ENCODE peak calls at places on chromosome 20, in nine cellular contexts. W is HCT116, J is A549, U is sigmoid colon, Q is IMR-90, A is heart left ventricle, L is GM12891, H is adrenal gland, C is tibial nerve. Y is an unnamed sample.

GRCh38 chr20:10735195-10735949 is 61.6 kb upstream of the JAG1 start:
- DNase-seq in W (no peak), J (no peak), U (no peak), Q (peak), A (no peak), L (no peak), H (no peak), C (no peak), Y (no peak)

GRCh38 chr20:59006864-59007757 is at the start of gene CTSZ:
- DNase-seq in W (no peak), J (peak), U (peak), Q (no peak), A (peak), L (peak), H (peak), C (no peak), Y (no peak)

GRCh38 chr20:17579369-17580039 is 9.6 kb downstream of the DSTN start:
- DNase-seq in W (no peak), J (no peak), U (no peak), Q (no peak), A (no peak), L (no peak), H (no peak), C (no peak), Y (no peak)

GRCh38 chr20:39849171-39849570 is 839.9 kb downstream of the MAFB start:
- DNase-seq in W (no peak), J (no peak), U (no peak), Q (no peak), A (no peak), L (no peak), H (no peak), C (no peak), Y (no peak)

GRCh38 chr20:37598101-37598530 is 70.4 kb upstream of the BLCAP start:
- DNase-seq in W (no peak), J (no peak), U (no peak), Q (no peak), A (no peak), L (no peak), H (no peak), C (no peak), Y (no peak)

GRCh38 chr20:59820204-59821041 is 113.0 kb downstream of the SYCP2 start:
- DNase-seq in W (no peak), J (no peak), U (no peak), Q (no peak), A (peak), L (no peak), H (no peak), C (peak), Y (no peak)

GRCh38 chr20:45345104-45345936 is 2.9 kb downstream of the SDC4 start:
- DNase-seq in W (no peak), J (no peak), U (no peak), Q (no peak), A (no peak), L (no peak), H (no peak), C (no peak), Y (no peak)

GRCh38 chr20:47175501-47175900 is 181.0 kb downstream of the ZMYND8 start:
- DNase-seq in W (no peak), J (no peak), U (no peak), Q (no peak), A (peak), L (no peak), H (peak), C (no peak), Y (no peak)

GRCh38 chr20:37383229-37383989 is 37.5 kb downstream of the SRC start:
- DNase-seq in W (peak), J (peak), U (peak), Q (peak), A (no peak), L (no peak), H (peak), C (no peak), Y (no peak)

GRCh38 chr20:50071039-50071888 is 41.7 kb downstream of the UBE2V1 start:
- DNase-seq in W (peak), J (peak), U (peak), Q (peak), A (peak), L (peak), H (peak), C (peak), Y (peak)

GRCh38 chr20:34300809-34301586 is 2.2 kb downstream of the AHCY start:
- DNase-seq in W (no peak), J (no peak), U (no peak), Q (no peak), A (peak), L (no peak), H (no peak), C (no peak), Y (no peak)

GRCh38 chr20:62416651-62417637 is 9.9 kb upstream of the CABLES2 start:
- DNase-seq in W (no peak), J (no peak), U (no peak), Q (no peak), A (no peak), L (no peak), H (no peak), C (no peak), Y (no peak)

GRCh38 chr20:34639755-34640222 is 37.1 kb downstream of the PIGU start:
- DNase-seq in W (no peak), J (no peak), U (no peak), Q (no peak), A (no peak), L (no peak), H (no peak), C (no peak), Y (no peak)

GRCh38 chr20:23245553-23246128 is 105.0 kb upstream of the NXT1 start:
- DNase-seq in W (no peak), J (peak), U (no peak), Q (peak), A (peak), L (peak), H (peak), C (peak), Y (no peak)

GRCh38 chr20:37416202-37417145 is 70.5 kb downstream of the SRC start:
- DNase-seq in W (no peak), J (no peak), U (no peak), Q (no peak), A (no peak), L (no peak), H (no peak), C (no peak), Y (no peak)

GRCh38 chr20:60115452-60115851 is 157.2 kb downstream of the CDH26 start:
- DNase-seq in W (no peak), J (no peak), U (no peak), Q (no peak), A (no peak), L (no peak), H (peak), C (peak), Y (no peak)

GRCh38 chr20:37898301-37899104 is 4.4 kb upstream of the VSTM2L start:
- DNase-seq in W (no peak), J (no peak), U (no peak), Q (peak), A (no peak), L (no peak), H (no peak), C (no peak), Y (no peak)

GRCh38 chr20:14882846-14883245 is 545.4 kb upstream of the FLRT3 start:
- DNase-seq in W (no peak), J (no peak), U (no peak), Q (no peak), A (no peak), L (no peak), H (no peak), C (no peak), Y (no peak)

GRCh38 chr20:10524034-10524476 is 89.0 kb downstream of the SLX4IP start:
- DNase-seq in W (no peak), J (no peak), U (peak), Q (peak), A (peak), L (no peak), H (peak), C (peak), Y (no peak)

GRCh38 chr20:59939879-59940128 is 301 bp downstream of the PPP1R3D start:
- DNase-seq in W (no peak), J (no peak), U (peak), Q (peak), A (peak), L (peak), H (peak), C (no peak), Y (no peak)

GRCh38 chr20:21609981-21610380 is 95.5 kb upstream of the PAX1 start:
- DNase-seq in W (no peak), J (no peak), U (no peak), Q (no peak), A (no peak), L (no peak), H (no peak), C (no peak), Y (no peak)

GRCh38 chr20:15496501-15497039 is 1076.7 kb downstream of the KIF16B start:
- DNase-seq in W (no peak), J (no peak), U (no peak), Q (no peak), A (no peak), L (no peak), H (no peak), C (no peak), Y (no peak)

GRCh38 chr20:63734946-63735858 is 1.3 kb upstream of the LIME1 start:
- DNase-seq in W (no peak), J (no peak), U (peak), Q (no peak), A (no peak), L (no peak), H (peak), C (no peak), Y (no peak)

GRCh38 chr20:48574383-48574782 is 253.4 kb downstream of the PREX1 start:
- DNase-seq in W (peak), J (peak), U (no peak), Q (no peak), A (no peak), L (no peak), H (no peak), C (no peak), Y (no peak)

GRCh38 chr20:39716796-39717341 is 754.7 kb downstream of the DHX35 start:
- DNase-seq in W (no peak), J (no peak), U (no peak), Q (no peak), A (no peak), L (no peak), H (no peak), C (no peak), Y (no peak)

GRCh38 chr20:63057133-63058117 is 50.7 kb upstream of the BHLHE23 start:
- DNase-seq in W (no peak), J (no peak), U (no peak), Q (no peak), A (no peak), L (no peak), H (no peak), C (no peak), Y (no peak)

GRCh38 chr20:1557605-1558004 is at the start of gene SIRPD:
- DNase-seq in W (no peak), J (no peak), U (no peak), Q (no peak), A (no peak), L (no peak), H (no peak), C (no peak), Y (no peak)

GRCh38 chr20:35773154-35773751 is 1.4 kb downstream of the PHF20 start:
- DNase-seq in W (no peak), J (peak), U (peak), Q (peak), A (peak), L (peak), H (peak), C (peak), Y (peak)

GRCh38 chr20:23391707-23392310 is 29.5 kb downstream of the NAPB start:
- DNase-seq in W (no peak), J (no peak), U (no peak), Q (no peak), A (no peak), L (no peak), H (no peak), C (no peak), Y (no peak)

GRCh38 chr20:22678678-22679077 is 94.3 kb upstream of the FOXA2 start:
- DNase-seq in W (no peak), J (no peak), U (no peak), Q (no peak), A (no peak), L (no peak), H (no peak), C (no peak), Y (no peak)

GRCh38 chr20:14197097-14197496 is 140.3 kb downstream of the FLRT3 start:
- DNase-seq in W (no peak), J (no peak), U (no peak), Q (peak), A (no peak), L (no peak), H (no peak), C (no peak), Y (no peak)

GRCh38 chr20:63073738-63074065 is 66.9 kb upstream of the BHLHE23 start:
- DNase-seq in W (no peak), J (no peak), U (peak), Q (no peak), A (no peak), L (no peak), H (no peak), C (no peak), Y (no peak)

GRCh38 chr20:59837623-59838394 is 95.6 kb downstream of the SYCP2 start:
- DNase-seq in W (no peak), J (no peak), U (no peak), Q (no peak), A (no peak), L (no peak), H (no peak), C (no peak), Y (no peak)

GRCh38 chr20:45919536-45919933 is 7.6 kb upstream of the PLTP start:
- DNase-seq in W (no peak), J (no peak), U (peak), Q (peak), A (peak), L (no peak), H (peak), C (peak), Y (no peak)

GRCh38 chr20:63939061-63939935 is 16.9 kb downstream of the UCKL1 start:
- DNase-seq in W (no peak), J (no peak), U (peak), Q (no peak), A (peak), L (no peak), H (no peak), C (no peak), Y (no peak)

GRCh38 chr20:50267041-50267865 is 76.6 kb downstream of the CEBPB start:
- DNase-seq in W (peak), J (peak), U (peak), Q (peak), A (no peak), L (no peak), H (peak), C (peak), Y (no peak)

GRCh38 chr20:13857304-13857703 is 72.5 kb downstream of the NDUFAF5 start:
- DNase-seq in W (no peak), J (no peak), U (no peak), Q (no peak), A (peak), L (no peak), H (peak), C (no peak), Y (no peak)

GRCh38 chr20:57501461-57502330 is 23.2 kb downstream of the CTCFL start:
- DNase-seq in W (no peak), J (no peak), U (no peak), Q (no peak), A (no peak), L (no peak), H (no peak), C (no peak), Y (no peak)

GRCh38 chr20:8194721-8195120 is 62.7 kb downstream of the PLCB1 start:
- DNase-seq in W (no peak), J (no peak), U (no peak), Q (peak), A (no peak), L (no peak), H (no peak), C (no peak), Y (no peak)

DNA sequence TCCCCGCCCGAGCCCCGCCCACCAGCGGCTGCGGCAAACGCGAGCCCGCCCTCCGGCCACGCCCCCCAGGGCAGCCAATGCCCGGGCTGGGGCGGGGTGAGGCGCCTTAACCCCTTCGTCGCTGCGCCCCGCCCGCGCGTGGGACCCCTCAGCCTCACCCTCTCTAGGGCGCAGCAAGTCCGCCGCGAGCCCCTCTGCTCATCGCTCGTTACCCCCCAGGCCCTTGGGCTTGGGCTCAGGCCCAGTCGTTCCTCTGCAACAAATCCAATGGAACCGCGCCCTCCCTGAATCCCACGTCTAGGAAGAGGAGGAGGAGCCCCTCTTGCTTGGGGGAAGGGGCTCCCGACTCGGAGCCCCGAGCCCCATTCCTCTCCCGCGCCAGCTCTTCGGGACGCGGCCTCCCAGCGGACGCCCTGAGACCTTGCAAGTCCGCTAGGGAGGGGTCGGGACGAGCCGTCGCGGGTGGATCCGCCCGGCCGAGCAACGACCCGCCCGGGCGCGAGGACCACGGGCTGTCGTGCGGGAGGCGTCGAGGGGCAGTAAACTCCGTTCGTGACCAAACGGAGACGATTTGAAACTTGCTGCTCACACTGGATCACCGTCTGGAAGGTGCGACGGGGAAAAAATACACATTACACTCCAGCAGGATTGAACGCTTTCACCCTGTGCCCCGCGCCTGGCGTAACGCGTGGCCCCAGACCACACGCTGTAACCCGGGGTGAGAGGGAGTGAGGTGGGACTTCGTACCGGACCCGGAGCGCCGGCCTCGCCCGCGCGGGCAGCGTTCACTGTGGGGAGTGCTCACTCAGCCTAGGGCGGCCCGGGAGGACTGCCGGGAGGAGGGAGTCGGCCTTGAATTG is 463 bp upstream of the LZTS3 start:
- DNase-seq in W (peak), J (peak), U (peak), Q (peak), A (peak), L (peak), H (peak), C (peak), Y (no peak)
- TF ChIP-seq POLR2A in W (peak), J (peak), U (no peak), Q (no peak), A (no peak), L (no peak), H (no peak), C (no peak), Y (no peak)

GRCh38 chr20:25040438-25040831 is 17.5 kb downstream of the ACSS1 start:
- DNase-seq in W (no peak), J (no peak), U (peak), Q (peak), A (peak), L (no peak), H (no peak), C (peak), Y (no peak)
- TF ChIP-seq POLR2A in W (no peak), J (no peak), U (no peak), Q (no peak), A (no peak), L (no peak), H (no peak), C (no peak), Y (no peak)

GRCh38 chr20:5119143-5119434 is 669 bp downstream of the PCNA start:
- DNase-seq in W (no peak), J (no peak), U (no peak), Q (no peak), A (no peak), L (no peak), H (no peak), C (no peak), Y (no peak)

GRCh38 chr20:5118220-5119142 is 1.3 kb downstream of the PCNA start:
- DNase-seq in W (no peak), J (peak), U (no peak), Q (no peak), A (no peak), L (no peak), H (no peak), C (no peak), Y (no peak)

GRCh38 chr20:5116875-5117274 is 2.9 kb downstream of the PCNA start:
- DNase-seq in W (no peak), J (no peak), U (no peak), Q (no peak), A (no peak), L (no peak), H (no peak), C (no peak), Y (no peak)

GRCh38 chr20:5120189-5120484 is 379 bp upstream of the PCNA start:
- DNase-seq in W (no peak), J (no peak), U (no peak), Q (no peak), A (no peak), L (no peak), H (no peak), C (no peak), Y (no peak)

DNA sequence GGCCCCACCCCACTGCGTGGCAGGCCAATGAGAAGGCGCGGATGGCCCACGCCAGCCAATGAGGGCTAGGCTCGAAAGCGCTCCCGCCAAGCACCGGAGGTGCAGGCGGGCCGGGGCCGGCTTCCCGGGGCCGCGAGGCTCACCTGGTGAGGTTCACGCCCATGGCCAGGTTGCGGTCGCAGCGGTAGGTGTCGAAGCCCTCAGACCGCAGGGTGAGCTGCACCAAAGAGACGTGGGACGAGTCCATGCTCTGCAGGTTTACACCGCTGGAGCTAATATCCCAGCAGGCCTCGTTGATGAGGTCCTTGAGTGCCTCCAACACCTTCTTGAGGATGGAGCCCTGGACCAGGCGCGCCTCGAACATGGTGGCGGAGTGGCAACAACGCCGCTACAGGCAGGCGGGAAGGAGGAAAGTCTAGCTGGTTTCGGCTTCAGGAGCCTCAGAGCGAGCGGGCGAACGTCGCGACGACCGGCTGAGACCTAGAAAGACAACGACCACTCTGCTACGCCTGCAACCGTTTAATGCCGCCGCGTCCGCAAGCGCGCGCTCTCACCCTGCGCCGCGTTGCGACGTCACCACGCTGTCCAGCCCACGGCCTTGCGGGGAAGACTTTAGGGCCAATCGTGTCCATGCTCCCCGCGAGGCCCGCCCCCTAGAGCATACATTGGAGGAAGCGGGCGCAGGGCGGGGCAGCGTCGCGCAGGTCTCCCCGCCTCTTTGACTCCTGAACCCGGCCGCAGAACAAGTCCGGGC is at the start of gene PCNA:
- DNase-seq in W (peak), J (peak), U (peak), Q (peak), A (peak), L (peak), H (peak), C (peak), Y (peak)
- TF ChIP-seq POLR2A in W (peak), J (peak), U (peak), Q (peak), A (peak), L (peak), H (peak), C (peak), Y (no peak)

GRCh38 chr20:54108817-54109216 is 38.4 kb upstream of the BCAS1 start:
- DNase-seq in W (no peak), J (no peak), U (no peak), Q (no peak), A (no peak), L (no peak), H (no peak), C (no peak), Y (no peak)

GRCh38 chr20:54108394-54108643 is 37.9 kb upstream of the BCAS1 start:
- DNase-seq in W (no peak), J (peak), U (no peak), Q (no peak), A (no peak), L (no peak), H (no peak), C (no peak), Y (no peak)

GRCh38 chr20:54107181-54107580 is 36.8 kb upstream of the BCAS1 start:
- DNase-seq in W (no peak), J (no peak), U (no peak), Q (no peak), A (no peak), L (no peak), H (no peak), C (no peak), Y (no peak)

GRCh38 chr20:54106162-54106561 is 35.8 kb upstream of the BCAS1 start:
- DNase-seq in W (no peak), J (no peak), U (no peak), Q (no peak), A (no peak), L (no peak), H (no peak), C (no peak), Y (no peak)

GRCh38 chr20:54107600-54108393 is 37.4 kb upstream of the BCAS1 start:
- DNase-seq in W (no peak), J (peak), U (no peak), Q (no peak), A (no peak), L (no peak), H (no peak), C (no peak), Y (no peak)
- TF ChIP-seq POLR2A in W (no peak), J (no peak), U (no peak), Q (no peak), A (no peak), L (no peak), H (no peak), C (no peak), Y (no peak)